ENCODE peak calls at places on chromosomes 4 and X, in four cellular contexts. Y, M, O and U are unnamed samples.

GRCh38 chr4:67634741-67635140 is 66.2 kb downstream of the UBA6 start:
- DNase-seq in Y (no peak), M (no peak), O (no peak), U (no peak)

GRCh38 chr4:143437937-143438336 is 75.6 kb upstream of the SMARCA5 start:
- DNase-seq in Y (no peak), M (no peak), O (no peak), U (no peak)

GRCh38 chr4:71303850-71304249 is 35.0 kb upstream of the SLC4A4 start:
- DNase-seq in Y (no peak), M (no peak), O (peak; percentile 57), U (no peak)

GRCh38 chr4:7620086-7620813 is 185.5 kb upstream of the PSAPL1 start:
- DNase-seq in Y (no peak), M (no peak), O (no peak), U (no peak)

GRCh38 chr4:33961751-33962150 is 2282.6 kb downstream of the ARAP2 start:
- DNase-seq in Y (no peak), M (no peak), O (peak; percentile 1), U (no peak)

GRCh38 chr4:7141151-7141550 is 51.2 kb upstream of the SORCS2 start:
- DNase-seq in Y (no peak), M (no peak), O (no peak), U (no peak)

GRCh38 chr4:3415471-3416141 is 26.2 kb upstream of the HGFAC start:
- DNase-seq in Y (no peak), M (no peak), O (no peak), U (no peak)

GRCh38 chrX:85992811-85993229 is 54.5 kb downstream of the CHM start:
- DNase-seq in Y (no peak), M (no peak), O (peak; percentile 38), U (no peak)

GRCh38 chr4:164731827-164732474 is 22.0 kb upstream of the SMIM31 start:
- DNase-seq in Y (peak; percentile 19), M (peak; percentile 27), O (peak; percentile 28), U (peak; percentile 44)

GRCh38 chr4:121913667-121914066 is 38.2 kb downstream of the TRPC3 start:
- DNase-seq in Y (no peak), M (no peak), O (peak; percentile 24), U (no peak)

GRCh38 chr4:189313861-189314513 is 626.7 kb upstream of the FRG1 start:
- DNase-seq in Y (no peak), M (no peak), O (no peak), U (no peak)

GRCh38 chr4:6225469-6225868 is 25.1 kb upstream of the JAKMIP1 start:
- DNase-seq in Y (no peak), M (no peak), O (peak; percentile 12), U (no peak)

GRCh38 chr4:56976878-56977320 is 507 bp downstream of the NOA1 start:
- DNase-seq in Y (peak; percentile 38), M (no peak), O (no peak), U (no peak)

GRCh38 chr4:121554377-121554776 is 142.4 kb downstream of the ANXA5 start:
- DNase-seq in Y (no peak), M (peak; percentile 9), O (no peak), U (no peak)

GRCh38 chrX:115344885-115345653 is 55.6 kb downstream of the LUZP4 start:
- DNase-seq in Y (no peak), M (peak; percentile 77), O (peak; percentile 95), U (peak; percentile 70)

GRCh38 chr4:158802914-158803313 is 34.1 kb downstream of the FNIP2 start:
- DNase-seq in Y (no peak), M (no peak), O (no peak), U (no peak)

GRCh38 chr4:129929052-129929451 is 833.1 kb downstream of the C4orf33 start:
- DNase-seq in Y (no peak), M (no peak), O (no peak), U (no peak)

GRCh38 chr4:182245041-182245440 is 1.8 kb downstream of the TENM3 start:
- DNase-seq in Y (no peak), M (no peak), O (no peak), U (no peak)

GRCh38 chrX:16963216-16963615 is 16.8 kb downstream of the REPS2 start:
- DNase-seq in Y (no peak), M (no peak), O (no peak), U (no peak)

GRCh38 chr4:126242679-126243390 is 928.1 kb downstream of the FAT4 start:
- DNase-seq in Y (no peak), M (peak; percentile 23), O (no peak), U (no peak)

GRCh38 chr4:5399790-5400421 is 308.5 kb downstream of the EVC2 start:
- DNase-seq in Y (no peak), M (no peak), O (peak; percentile 38), U (peak; percentile 14)

GRCh38 chrX:39946822-39947221 is 150.9 kb downstream of the BCOR start:
- DNase-seq in Y (no peak), M (no peak), O (peak; percentile 81), U (peak; percentile 76)

GRCh38 chr4:150126880-150127236 is 48.6 kb downstream of the DCLK2 start:
- DNase-seq in Y (no peak), M (no peak), O (peak; percentile 75), U (no peak)

GRCh38 chr4:150078996-150079581 is 844 bp downstream of the DCLK2 start:
- DNase-seq in Y (peak; percentile 39), M (peak; percentile 10), O (peak; percentile 40), U (peak; percentile 54)

GRCh38 chr4:147830102-147830463 is 98.2 kb downstream of the ARHGAP10 start:
- DNase-seq in Y (no peak), M (no peak), O (no peak), U (no peak)

GRCh38 chr4:8759987-8760386 is 111.7 kb downstream of the HMX1 start:
- DNase-seq in Y (no peak), M (no peak), O (no peak), U (no peak)

GRCh38 chr4:102318526-102318925 is 26.8 kb downstream of the SLC39A8 start:
- DNase-seq in Y (no peak), M (no peak), O (no peak), U (no peak)

GRCh38 chr4:2906218-2906617 is 57.0 kb downstream of the NOP14 start:
- DNase-seq in Y (no peak), M (no peak), O (no peak), U (no peak)

GRCh38 chr4:158159718-158160094 is 13.1 kb downstream of the GASK1B start:
- DNase-seq in Y (no peak), M (no peak), O (no peak), U (peak; percentile 24)

GRCh38 chr4:107115185-107115847 is 79.2 kb upstream of the DKK2 start:
- DNase-seq in Y (no peak), M (peak; percentile 17), O (no peak), U (no peak)

GRCh38 chr4:915595-915994 is 16.5 kb downstream of the GAK start:
- DNase-seq in Y (no peak), M (peak; percentile 56), O (peak; percentile 31), U (no peak)

GRCh38 chr4:7781361-7781760 is 158.3 kb downstream of the AFAP1 start:
- DNase-seq in Y (no peak), M (no peak), O (peak; percentile 71), U (no peak)

GRCh38 chrX:6226053-6226645 is 2.5 kb downstream of the NLGN4X start:
- DNase-seq in Y (no peak), M (no peak), O (no peak), U (no peak)

GRCh38 chr4:26132858-26133257 is 188.0 kb upstream of the RBPJ start:
- DNase-seq in Y (no peak), M (no peak), O (no peak), U (no peak)
- H3K27ac ChIP-seq in Y (no peak overlapping the region), M (no peak overlapping the region), O (no peak overlapping the region), U (no peak overlapping the region)

DNA sequence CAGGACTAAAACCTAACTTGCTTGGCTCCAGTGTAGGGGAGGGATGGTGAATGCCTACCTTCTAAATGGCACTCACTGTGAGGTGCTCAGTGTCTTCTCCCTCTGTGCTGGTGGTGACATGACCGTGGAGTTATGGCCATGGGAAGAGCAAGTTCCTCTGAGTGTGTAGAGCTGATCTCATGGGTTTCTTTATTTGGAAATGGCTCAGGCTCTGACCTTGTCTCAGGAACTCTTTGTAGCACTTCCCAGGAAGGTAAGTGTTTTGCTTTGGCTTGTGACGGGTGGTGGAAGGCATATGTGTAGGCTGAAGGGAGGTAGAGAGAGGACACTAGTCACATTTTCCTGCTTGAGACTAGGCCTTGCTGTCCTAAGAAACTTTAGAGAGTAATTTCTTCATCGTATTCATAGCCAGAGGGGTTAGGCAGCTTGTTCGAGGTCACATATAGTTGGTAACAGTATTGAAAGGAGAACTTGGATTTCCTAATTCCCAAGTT is 6.5 kb downstream of the MSN start:
- DNase-seq in Y (no peak), M (no peak), O (no peak), U (no peak)
- H3K4me3 ChIP-seq in Y (no peak overlapping the region), M (no peak overlapping the region), O (no peak overlapping the region), U (no peak overlapping the region)

GRCh38 chr4:72391281-72391680 is 177.7 kb downstream of the ADAMTS3 start:
- DNase-seq in Y (no peak), M (no peak), O (no peak), U (no peak)
- H3K4me1 ChIP-seq in Y (no peaks in the 10 kb centered on the region), M (no peaks in the 10 kb centered on the region), O (peaks cover 3% of the 10 kb centered on the region), U (no peaks in the 10 kb centered on the region)

GRCh38 chr4:152856960-152857359 is 77.2 kb downstream of the ARFIP1 start:
- DNase-seq in Y (no peak), M (no peak), O (no peak), U (no peak)

GRCh38 chr4:152858934-152859333 is 77.2 kb upstream of the FHDC1 start:
- DNase-seq in Y (no peak), M (no peak), O (no peak), U (no peak)

GRCh38 chr4:152864361-152864760 is 71.8 kb upstream of the FHDC1 start:
- DNase-seq in Y (no peak), M (no peak), O (no peak), U (no peak)

GRCh38 chr4:152862608-152863007 is 73.5 kb upstream of the FHDC1 start:
- DNase-seq in Y (no peak), M (no peak), O (no peak), U (no peak)

DNA sequence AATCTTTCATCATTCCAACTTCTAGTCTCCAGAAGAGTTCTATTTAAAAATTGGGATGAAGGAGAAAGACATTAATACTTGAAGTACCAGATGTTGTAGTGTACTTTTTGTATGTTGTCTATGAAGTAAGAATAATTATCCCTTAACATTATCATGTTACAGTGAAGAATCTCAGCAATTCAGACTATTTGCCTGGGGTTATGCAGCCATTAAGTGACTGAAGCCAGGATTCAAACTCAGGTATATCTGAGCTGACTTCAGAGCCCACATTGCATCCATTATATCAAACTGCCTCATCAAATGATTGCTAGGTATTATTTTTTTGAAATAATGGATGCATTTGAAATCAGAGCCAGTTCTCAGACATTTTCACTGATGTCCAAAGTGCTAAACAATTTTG is 76.1 kb upstream of the FHDC1 start:
- DNase-seq in Y (no peak), M (no peak), O (no peak), U (no peak)
- H3K27ac ChIP-seq in Y (no peak overlapping the region), M (no peak overlapping the region), O (no peak overlapping the region), U (no peak overlapping the region)

GRCh38 chr4:90028460-90028859 is 98.7 kb upstream of the CCSER1 start:
- DNase-seq in Y (no peak), M (no peak), O (no peak), U (no peak)
- H3K4me3 ChIP-seq in Y (no peak overlapping the region), M (no peak overlapping the region), O (no peak overlapping the region), U (no peak overlapping the region)

GRCh38 chrX:37755073-37755472 is 24.8 kb upstream of the CYBB start:
- DNase-seq in Y (peak; percentile 55), M (no peak), O (no peak), U (no peak)
- H3K4me1 ChIP-seq in Y (peaks cover 3% of the 10 kb centered on the region), M (no peaks in the 10 kb centered on the region), O (no peaks in the 10 kb centered on the region), U (no peaks in the 10 kb centered on the region)